ENCODE peak calls at places on chromosomes 1 and 21, in five cellular contexts. P, Z, J, S and B are unnamed samples.

GRCh38 chr1:97042551-97042950 is 321.0 kb downstream of the PTBP2 start:
- DNase-seq in Z (no peak), S (no peak), P (no peak), J (peak; percentile 35), B (no peak)

GRCh38 chr21:46486481-46487000 is 27.9 kb downstream of the DIP2A start:
- DNase-seq in S (no peak), P (no peak), J (no peak), Z (no peak), B (no peak)

GRCh38 chr1:89823679-89824292 is 3.0 kb downstream of the LRRC8D start:
- DNase-seq in Z (no peak), S (no peak), J (no peak), P (no peak), B (no peak)

GRCh38 chr21:19771881-19772280 is 1226.3 kb upstream of the NCAM2 start:
- DNase-seq in Z (no peak), J (no peak), P (no peak), S (no peak), B (no peak)

GRCh38 chr1:59415876-59416275 is 119.0 kb downstream of the FGGY start:
- DNase-seq in J (peak; percentile 31), Z (no peak), P (no peak), S (no peak), B (no peak)

GRCh38 chr1:115829023-115829674 is 11.8 kb downstream of the NHLH2 start:
- DNase-seq in S (no peak), J (peak; percentile 51), P (no peak), Z (no peak), B (no peak)

GRCh38 chr1:177779325-177779965 is 190.4 kb downstream of the SEC16B start:
- DNase-seq in Z (no peak), P (no peak), S (no peak), J (no peak), B (no peak)

GRCh38 chr1:159843459-159843858 is 16.8 kb downstream of the SLAMF8 start:
- DNase-seq in Z (no peak), S (no peak), J (no peak), P (no peak), B (no peak)

GRCh38 chr1:15282038-15282437 is 35.0 kb downstream of the FHAD1 start:
- DNase-seq in P (no peak), S (no peak), J (no peak), Z (no peak), B (no peak)

GRCh38 chr1:46717654-46718053 is 1.3 kb downstream of the EFCAB14 start:
- DNase-seq in S (no peak), J (no peak), Z (no peak), P (no peak), B (no peak)

GRCh38 chr1:227886503-227886961 is 61.2 kb downstream of the WNT9A start:
- DNase-seq in P (no peak), Z (no peak), J (no peak), S (no peak), B (no peak)

GRCh38 chr1:44616991-44617702 is 57.1 kb downstream of the TMEM53 start:
- DNase-seq in J (no peak), Z (no peak), S (no peak), P (peak; percentile 31), B (no peak)

GRCh38 chr1:164092603-164093353 is 466.2 kb upstream of the PBX1 start:
- DNase-seq in Z (no peak), S (no peak), J (no peak), P (no peak), B (no peak)

GRCh38 chr1:195951313-195951712 is 656.9 kb downstream of the KCNT2 start:
- DNase-seq in P (no peak), S (no peak), J (no peak), Z (no peak), B (no peak)

GRCh38 chr21:32143222-32143939 is 135.5 kb downstream of the MIS18A start:
- DNase-seq in J (peak; percentile 37), P (no peak), Z (no peak), S (no peak), B (no peak)

GRCh38 chr1:150568567-150568966 is 10.8 kb downstream of the MCL1 start:
- DNase-seq in S (no peak), J (no peak), P (no peak), Z (no peak), B (peak; percentile 56)

GRCh38 chr1:240242601-240243144 is 151.0 kb downstream of the FMN2 start:
- DNase-seq in S (no peak), J (no peak), P (no peak), Z (no peak), B (no peak)

GRCh38 chr1:65068202-65069011 is 79.6 kb upstream of the AK4 start:
- DNase-seq in S (no peak), P (no peak), J (no peak), Z (no peak), B (peak; percentile 68)

GRCh38 chr1:11753555-11754208 is 8.3 kb upstream of the C1orf167 start:
- DNase-seq in Z (no peak), S (no peak), P (no peak), J (no peak), B (no peak)

GRCh38 chr1:152543808-152544207 is 22.8 kb downstream of the LCE3E start:
- DNase-seq in P (no peak), S (peak; percentile 1), J (no peak), Z (no peak), B (no peak)

GRCh38 chr1:200029035-200029623 is 1.6 kb downstream of the NR5A2 start:
- DNase-seq in P (peak; percentile 44), S (no peak), J (no peak), Z (peak; percentile 45), B (no peak)

GRCh38 chr1:115330480-115331013 is 7.5 kb downstream of the NGF start:
- DNase-seq in J (peak; percentile 95), S (no peak), Z (no peak), P (no peak), B (no peak)

GRCh38 chr1:93349231-93350135 is 3.8 kb downstream of the DR1 start:
- DNase-seq in P (no peak), Z (no peak), J (no peak), S (no peak), B (no peak)

GRCh38 chr1:212450331-212450881 is 17.7 kb downstream of the NENF start:
- DNase-seq in P (no peak), S (no peak), J (no peak), Z (no peak), B (no peak)

GRCh38 chr21:44267655-44268142 is 6.0 kb upstream of the DNMT3L start:
- DNase-seq in P (no peak), J (no peak), Z (no peak), S (no peak), B (no peak)